ENCODE peak calls at places on chromosomes 6 and 20, in five cellular contexts. Y is adrenal gland, E is choroid plexus epithelial cell, L is K562, A is hepatocyte. V is an unnamed sample.

GRCh38 chr6:163831736-163832135 is 417.2 kb downstream of the QKI start:
- DNase-seq in Y (no peak), L (no peak), E (no peak), A (no peak), V (no peak)

GRCh38 chr6:116475151-116475550 is 14.0 kb downstream of the CALHM6 start:
- DNase-seq in Y (no peak), A (no peak), E (no peak), L (no peak), V (no peak)

GRCh38 chr6:101110814-101111213 is 229.7 kb upstream of the ASCC3 start:
- DNase-seq in A (no peak), E (peak; percentile 11), L (no peak), Y (no peak), V (no peak)

GRCh38 chr6:22145823-22146379 is 150.9 kb downstream of the PRL start:
- DNase-seq in E (peak; percentile 83), L (peak; percentile 5), A (peak; percentile 16), Y (peak; percentile 60), V (no peak)

GRCh38 chr20:13101701-13102100 is 92.9 kb downstream of the SPTLC3 start:
- DNase-seq in L (no peak), Y (no peak), A (peak; percentile 58), E (peak; percentile 73), V (no peak)

GRCh38 chr6:161225677-161226004 is 48.2 kb downstream of the AGPAT4 start:
- DNase-seq in L (no peak), A (no peak), E (peak; percentile 30), Y (no peak), V (no peak)

GRCh38 chr6:166466178-166467122 is 83.7 kb upstream of the MPC1 start:
- DNase-seq in Y (no peak), A (peak; percentile 45), E (peak; percentile 53), L (no peak), V (no peak)

GRCh38 chr6:90368001-90368400 is 71.4 kb upstream of the BACH2 start:
- DNase-seq in E (no peak), L (no peak), A (no peak), Y (no peak), V (no peak)

GRCh38 chr6:2876210-2877056 is 26.7 kb downstream of the SERPINB9 start:
- DNase-seq in E (peak; percentile 97), L (no peak), Y (peak; percentile 93), A (peak; percentile 75), V (peak; percentile 83)

GRCh38 chr20:59992531-59992930 is 34.3 kb downstream of the CDH26 start:
- DNase-seq in L (no peak), A (no peak), E (no peak), Y (no peak), V (no peak)

GRCh38 chr6:158825951-158826306 is 6.8 kb upstream of the EZR start:
- DNase-seq in E (peak; percentile 76), L (peak; percentile 73), Y (peak; percentile 71), A (peak; percentile 56), V (no peak)

GRCh38 chr6:26284537-26285142 is 80.4 kb upstream of the BTN3A2 start:
- DNase-seq in L (peak; percentile 78), Y (peak; percentile 81), A (peak; percentile 78), E (peak; percentile 73), V (peak; percentile 80)

GRCh38 chr6:129280719-129281118 is 397.8 kb downstream of the LAMA2 start:
- DNase-seq in L (no peak), Y (no peak), A (no peak), E (no peak), V (no peak)

GRCh38 chr20:14412102-14412501 is 74.7 kb upstream of the FLRT3 start:
- DNase-seq in E (no peak), L (no peak), A (no peak), Y (no peak), V (no peak)

GRCh38 chr6:122817766-122818165 is 28.7 kb downstream of the SMPDL3A start:
- DNase-seq in Y (no peak), L (no peak), A (no peak), E (no peak), V (no peak)

GRCh38 chr6:81722503-81723223 is 29.8 kb downstream of the TENT5A start:
- DNase-seq in Y (no peak), E (peak; percentile 23), L (no peak), A (no peak), V (no peak)

GRCh38 chr6:37783831-37784584 is 35.5 kb upstream of the ZFAND3 start:
- DNase-seq in A (peak; percentile 41), E (peak; percentile 50), L (no peak), Y (no peak), V (no peak)

GRCh38 chr20:61031101-61031830 is 220.8 kb upstream of the CDH4 start:
- DNase-seq in Y (no peak), L (no peak), A (no peak), E (no peak), V (no peak)

GRCh38 chr20:5088688-5089087 is 31.1 kb downstream of the PCNA start:
- DNase-seq in A (no peak), E (no peak), L (no peak), Y (no peak), V (no peak)

GRCh38 chr6:15546591-15546990 is 116.2 kb downstream of the DTNBP1 start:
- DNase-seq in A (no peak), L (no peak), Y (no peak), E (no peak), V (no peak)

GRCh38 chr6:141316236-141316635 is 816.5 kb upstream of the GJE1 start:
- DNase-seq in A (no peak), L (no peak), Y (no peak), E (no peak), V (no peak)

GRCh38 chr20:32031007-32031958 is 20.8 kb upstream of the HCK start:
- DNase-seq in Y (peak; percentile 90), A (peak; percentile 93), E (peak; percentile 71), L (peak; percentile 72), V (peak; percentile 74)

GRCh38 chr6:79868098-79868722 is 79.1 kb downstream of the ELOVL4 start:
- DNase-seq in L (peak; percentile 81), Y (peak; percentile 55), A (peak; percentile 87), E (peak; percentile 87), V (no peak)

GRCh38 chr6:17101422-17102257 is at the start of gene STMND1:
- DNase-seq in L (no peak), A (peak; percentile 71), E (peak; percentile 28), Y (peak; percentile 58), V (no peak)

GRCh38 chr20:1478566-1478965 is 11.9 kb upstream of the NSFL1C start:
- DNase-seq in L (no peak), A (no peak), E (peak; percentile 44), Y (no peak), V (no peak)

GRCh38 chr6:168865-169455 is 123.3 kb upstream of the DUSP22 start:
- DNase-seq in A (peak; percentile 62), Y (no peak), L (peak; percentile 49), E (peak; percentile 71), V (no peak)

GRCh38 chr6:11622156-11622555 is 84.6 kb downstream of the TMEM170B start:
- DNase-seq in L (no peak), E (no peak), A (no peak), Y (no peak), V (no peak)

GRCh38 chr6:149545754-149546471 is at the start of gene PPIL4:
- DNase-seq in A (peak; percentile 98), E (peak; percentile 97), L (peak; percentile 98), Y (peak; percentile 98), V (peak; percentile 95)

GRCh38 chr6:150490586-150490985 is 109.1 kb upstream of the PLEKHG1 start:
- DNase-seq in A (peak; percentile 33), Y (no peak), E (no peak), L (no peak), V (no peak)